ENCODE peak calls at places on chromosome X, in nine cellular contexts. D, N, B, A, G, Q, M, O and S are unnamed samples.

GRCh38 chrX:13721819-13722527 is 12.4 kb downstream of the TRAPPC2 start:
- DNase-seq in D (no peak), N (no peak), B (no peak), A (no peak), G (no peak), Q (no peak), M (no peak), O (no peak), S (no peak)

GRCh38 chrX:10636337-10636736 is 16.0 kb upstream of the MID1 start:
- DNase-seq in D (peak), N (no peak), B (no peak), A (peak), G (no peak), Q (peak), M (no peak), O (peak), S (peak)

GRCh38 chrX:145936769-145937168 is 119.1 kb downstream of the SLITRK2 start:
- DNase-seq in D (no peak), N (no peak), B (no peak), A (no peak), G (no peak), Q (no peak), M (no peak), O (no peak), S (no peak)

GRCh38 chrX:13790206-13791131 is 26.4 kb downstream of the GPM6B start:
- DNase-seq in D (no peak), N (no peak), B (no peak), A (no peak), G (no peak), Q (no peak), M (no peak), O (no peak), S (no peak)

GRCh38 chrX:1202251-1202650 is 10.2 kb downstream of the CRLF2 start:
- DNase-seq in D (no peak), N (no peak), B (no peak), A (no peak), G (no peak), Q (no peak), M (no peak), O (no peak), S (no peak)

GRCh38 chrX:53768451-53769246 is 82.1 kb upstream of the HUWE1 start:
- DNase-seq in D (no peak), N (no peak), B (no peak), A (no peak), G (no peak), Q (no peak), M (no peak), O (no peak), S (no peak)

GRCh38 chrX:131595120-131595519 is 51.2 kb downstream of the OR13H1 start:
- DNase-seq in D (no peak), N (no peak), B (no peak), A (no peak), G (no peak), Q (no peak), M (no peak), O (no peak), S (no peak)

GRCh38 chrX:56805399-56805798 is 76.4 kb downstream of the NBDY start:
- DNase-seq in D (no peak), N (no peak), B (no peak), A (no peak), G (no peak), Q (no peak), M (no peak), O (no peak), S (no peak)

GRCh38 chrX:102846544-102847236 is 90.4 kb upstream of the RAB40AL start:
- DNase-seq in D (no peak), N (no peak), B (no peak), A (peak), G (no peak), Q (no peak), M (no peak), O (no peak), S (no peak)

GRCh38 chrX:145865082-145865481 is 47.5 kb downstream of the SLITRK2 start:
- DNase-seq in D (no peak), N (no peak), B (no peak), A (no peak), G (no peak), Q (no peak), M (no peak), O (no peak), S (no peak)

GRCh38 chrX:64265265-64265664 is 34.9 kb upstream of the ASB12 start:
- DNase-seq in D (no peak), N (no peak), B (no peak), A (no peak), G (no peak), Q (peak), M (no peak), O (no peak), S (no peak)

GRCh38 chrX:112643721-112644120 is 36.0 kb downstream of the LHFPL1 start:
- DNase-seq in D (no peak), N (no peak), B (no peak), A (no peak), G (no peak), Q (no peak), M (no peak), O (no peak), S (no peak)

GRCh38 chrX:1167918-1168481 is 44.4 kb downstream of the CRLF2 start:
- DNase-seq in D (no peak), N (no peak), B (no peak), A (no peak), G (no peak), Q (no peak), M (no peak), O (no peak), S (no peak)

GRCh38 chrX:118574666-118575065 is 79.1 kb downstream of the DOCK11 start:
- DNase-seq in D (no peak), N (no peak), B (no peak), A (no peak), G (no peak), Q (no peak), M (no peak), O (no peak), S (no peak)

GRCh38 chrX:154411981-154412340 is 622 bp downstream of the TAFAZZIN start:
- DNase-seq in D (peak), N (peak), B (peak), A (peak), G (peak), Q (peak), M (peak), O (peak), S (peak)

GRCh38 chrX:24774650-24775049 is 80.9 kb downstream of the POLA1 start:
- DNase-seq in D (no peak), N (no peak), B (no peak), A (peak), G (no peak), Q (no peak), M (no peak), O (no peak), S (no peak)

GRCh38 chrX:12425496-12425895 is 287.2 kb downstream of the FRMPD4 start:
- DNase-seq in D (no peak), N (no peak), B (no peak), A (no peak), G (no peak), Q (no peak), M (no peak), O (no peak), S (no peak)